ENCODE peak calls at places on chromosomes 12 and 14, in eight cellular contexts. Q, Y, V, M, J, W, A and D are unnamed samples.

GRCh38 chr12:4443616-4444015 is 2.0 kb downstream of the FGF6 start:
- DNase-seq in V (no peak), J (no peak), Y (no peak), Q (no peak), A (no peak), W (no peak), M (peak; percentile 23), D (no peak)

GRCh38 chr12:2247109-2247508 is 194.3 kb downstream of the CACNA1C start:
- DNase-seq in A (no peak), M (no peak), J (no peak), Y (no peak), V (no peak), W (no peak), Q (no peak), D (no peak)

GRCh38 chr12:22687677-22688076 is 62.7 kb downstream of the ETNK1 start:
- DNase-seq in M (no peak), Q (no peak), A (no peak), J (no peak), V (no peak), W (peak; percentile 66), Y (no peak), D (no peak)

GRCh38 chr14:64816221-64816783 is 63.4 kb downstream of the SPTB start:
- DNase-seq in V (no peak), J (no peak), W (no peak), Q (no peak), A (no peak), M (no peak), Y (no peak), D (no peak)

GRCh38 chr14:67622675-67623074 is 3.0 kb downstream of the ARG2 start:
- DNase-seq in A (peak; percentile 86), V (no peak), Q (no peak), M (no peak), J (no peak), W (no peak), Y (no peak), D (no peak)

GRCh38 chr12:78085562-78086182 is 255.0 kb downstream of the NAV3 start:
- DNase-seq in Y (no peak), Q (no peak), W (no peak), A (peak; percentile 25), J (no peak), V (no peak), M (no peak), D (no peak)

GRCh38 chr12:20096430-20096829 is 271.9 kb upstream of the PDE3A start:
- DNase-seq in V (no peak), W (no peak), Y (no peak), J (no peak), M (no peak), Q (no peak), A (no peak), D (no peak)

GRCh38 chr14:22733829-22734228 is 32.7 kb upstream of the OXA1L start:
- DNase-seq in A (no peak), M (no peak), J (no peak), Y (no peak), Q (no peak), V (no peak), W (no peak), D (no peak)

GRCh38 chr12:85273411-85274075 is 6.5 kb upstream of the ALX1 start:
- DNase-seq in Y (no peak), V (no peak), W (no peak), M (no peak), A (no peak), Q (no peak), J (no peak), D (no peak)

GRCh38 chr14:76929927-76930326 is 98.6 kb downstream of the IRF2BPL start:
- DNase-seq in V (no peak), Y (no peak), W (peak; percentile 50), J (no peak), A (no peak), M (no peak), Q (no peak), D (no peak)

GRCh38 chr12:82745807-82746206 is 59.1 kb downstream of the TMTC2 start:
- DNase-seq in W (no peak), A (no peak), V (no peak), M (no peak), Q (no peak), Y (no peak), J (no peak), D (no peak)

GRCh38 chr12:125083092-125083491 is 17.9 kb downstream of the AACS start:
- DNase-seq in J (no peak), A (no peak), M (no peak), Y (no peak), W (no peak), Q (no peak), V (no peak), D (no peak)

GRCh38 chr14:85471744-85472143 is 58.2 kb upstream of the FLRT2 start:
- DNase-seq in J (no peak), Q (peak; percentile 75), M (peak; percentile 29), A (peak; percentile 21), Y (no peak), V (no peak), W (no peak), D (no peak)

GRCh38 chr12:193282-193681 is 20.7 kb downstream of the SLC6A12 start:
- DNase-seq in J (no peak), A (no peak), Y (no peak), Q (no peak), W (no peak), V (peak; percentile 40), M (no peak), D (no peak)

GRCh38 chr12:124434364-124434763 is 133.0 kb downstream of the NCOR2 start:
- DNase-seq in M (no peak), V (no peak), Y (no peak), A (peak; percentile 37), W (no peak), J (no peak), Q (no peak), D (no peak)

GRCh38 chr12:195191-195590 is 18.8 kb downstream of the SLC6A12 start:
- DNase-seq in A (no peak), Q (no peak), W (no peak), V (no peak), M (no peak), Y (no peak), J (no peak), D (no peak)

GRCh38 chr12:106901276-106901675 is 54.4 kb upstream of the TMEM263 start:
- DNase-seq in Y (no peak), W (no peak), V (no peak), M (no peak), Q (no peak), A (peak; percentile 62), J (no peak), D (no peak)

GRCh38 chr14:105477659-105478623 is 3.3 kb downstream of the CRIP2 start:
- DNase-seq in A (peak; percentile 56), V (no peak), J (no peak), W (no peak), M (no peak), Q (no peak), Y (no peak), D (no peak)

GRCh38 chr14:89845346-89845745 is 109.2 kb downstream of the EFCAB11 start:
- DNase-seq in V (no peak), M (no peak), A (no peak), Y (no peak), W (no peak), Q (no peak), J (no peak), D (no peak)

GRCh38 chr14:89849931-89850330 is 104.6 kb downstream of the EFCAB11 start:
- DNase-seq in W (no peak), Q (no peak), V (no peak), Y (no peak), A (no peak), M (no peak), J (no peak), D (no peak)

GRCh38 chr14:89844508-89844907 is 110.0 kb downstream of the EFCAB11 start:
- DNase-seq in W (no peak), J (no peak), M (no peak), A (no peak), V (no peak), Y (no peak), Q (no peak), D (no peak)

GRCh38 chr14:89851031-89851430 is 103.5 kb downstream of the EFCAB11 start:
- DNase-seq in Y (no peak), V (no peak), J (no peak), A (no peak), M (no peak), Q (no peak), W (no peak), D (no peak)

GRCh38 chr14:89848165-89848564 is 106.4 kb downstream of the EFCAB11 start:
- DNase-seq in J (no peak), Y (no peak), A (no peak), M (no peak), W (no peak), Q (no peak), V (no peak), D (no peak)
- TF ChIP-seq CTCF in J (no peak), Y (no peak), A (no peak), M (no peak), W (peak; percentile 7), Q (no peak), V (no peak), D (no peak)

DNA sequence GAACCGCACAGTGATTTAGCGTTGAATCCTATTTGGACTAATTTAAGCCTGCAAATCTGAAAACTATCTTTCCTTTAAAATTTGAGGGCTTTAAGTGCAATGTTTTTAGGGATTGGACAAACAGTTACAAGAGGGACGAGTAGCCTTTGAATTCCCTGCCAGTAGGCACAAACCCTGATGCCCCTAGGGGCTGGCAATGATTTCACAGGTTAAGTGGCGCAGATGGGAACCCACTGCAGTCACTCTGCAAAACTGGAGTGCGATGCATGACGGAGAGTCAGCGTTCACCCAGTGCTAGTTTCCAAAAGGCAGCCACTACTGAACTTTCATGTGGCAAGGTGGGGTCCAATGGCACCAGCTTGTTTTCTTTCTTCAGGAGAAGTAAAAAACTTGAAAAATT is 99.4 kb upstream of the FRMD6 start:
- DNase-seq in Q (no peak), J (no peak), M (no peak), Y (no peak), A (no peak), W (no peak), V (no peak), D (no peak)
- TF ChIP-seq CTCF in Q (no peak), J (no peak), M (no peak), Y (no peak), A (peak; percentile 31), W (no peak), V (no peak), D (no peak)

GRCh38 chr12:119864591-119864990 is 12.5 kb downstream of the CIT start:
- DNase-seq in Y (no peak), A (no peak), J (no peak), Q (no peak), W (no peak), V (no peak), M (no peak), D (no peak)

GRCh38 chr12:119870462-119870861 is 6.7 kb downstream of the CIT start:
- DNase-seq in J (no peak), Y (no peak), W (no peak), M (no peak), V (no peak), Q (no peak), A (no peak), D (no peak)

GRCh38 chr12:119868992-119869391 is 8.1 kb downstream of the CIT start:
- DNase-seq in V (no peak), W (no peak), A (no peak), J (no peak), Y (no peak), Q (no peak), M (no peak), D (no peak)

GRCh38 chr12:119869720-119870119 is 7.4 kb downstream of the CIT start:
- DNase-seq in Q (no peak), W (no peak), M (no peak), J (no peak), V (no peak), A (no peak), Y (no peak), D (no peak)
- TF ChIP-seq CTCF in Q (no peak), W (no peak), M (no peak), J (no peak), V (no peak), A (no peak), Y (no peak), D (no peak)

GRCh38 chr14:101183376-101184103 is 280.0 kb upstream of the RTL1 start:
- DNase-seq in W (no peak), V (no peak), A (peak; percentile 11), Y (no peak), M (peak; percentile 28), J (peak; percentile 45), Q (no peak), D (peak; percentile 80)
- TF ChIP-seq CTCF in W (no peak), V (peak; percentile 43), A (peak; percentile 61), Y (no peak), M (no peak), J (no peak), Q (no peak), D (peak; percentile 65)